ENCODE peak calls at places on chromosome 14, in five cellular contexts. J is fibroblast of the aortic adventitia, X is OCI-LY7, E is D721Med, A is IMR-90. O is an unnamed sample.

GRCh38 chr14:85817430-85817829 is 287.5 kb downstream of the FLRT2 start:
- DNase-seq in J (no peak), X (no peak), E (no peak), A (no peak), O (no peak)

GRCh38 chr14:52110441-52111086 is 41.7 kb upstream of the NID2 start:
- DNase-seq in J (peak; percentile 84), X (no peak), E (no peak), A (peak; percentile 88), O (no peak)

GRCh38 chr14:105903971-105904370 is 377.6 kb downstream of the TMEM121 start:
- DNase-seq in J (no peak), X (no peak), E (no peak), A (no peak), O (no peak)

GRCh38 chr14:31510222-31510621 is 22.4 kb upstream of the GPR33 start:
- DNase-seq in J (peak; percentile 37), X (peak; percentile 39), E (no peak), A (peak; percentile 10), O (no peak)

GRCh38 chr14:93006484-93007128 is 83.7 kb downstream of the CHGA start:
- DNase-seq in J (peak; percentile 25), X (peak; percentile 62), E (no peak), A (no peak), O (no peak)

GRCh38 chr14:72888636-72889201 is 5.2 kb downstream of the DPF3 start:
- DNase-seq in J (peak; percentile 39), X (no peak), E (no peak), A (peak; percentile 48), O (no peak)

GRCh38 chr14:51715250-51715649 is 63.5 kb downstream of the FRMD6 start:
- DNase-seq in J (no peak), X (no peak), E (no peak), A (no peak), O (no peak)

GRCh38 chr14:105902131-105902898 is 375.9 kb downstream of the TMEM121 start:
- DNase-seq in J (no peak), X (no peak), E (no peak), A (no peak), O (no peak)

GRCh38 chr14:105689722-105690121 is 163.3 kb downstream of the TMEM121 start:
- DNase-seq in J (no peak), X (no peak), E (no peak), A (no peak), O (no peak)

GRCh38 chr14:31027847-31028246 is 1.7 kb upstream of the STRN3 start:
- DNase-seq in J (no peak), X (no peak), E (no peak), A (no peak), O (no peak)

GRCh38 chr14:103607039-103607668 is 21.9 kb upstream of the KLC1 start:
- DNase-seq in J (peak; percentile 85), X (peak; percentile 65), E (no peak), A (peak; percentile 92), O (peak; percentile 57)

GRCh38 chr14:76742961-76743360 is 18.3 kb upstream of the VASH1 start:
- DNase-seq in J (no peak), X (no peak), E (no peak), A (no peak), O (peak; percentile 62)

GRCh38 chr14:66709292-66709691 is 201.3 kb downstream of the GPHN start:
- DNase-seq in J (peak; percentile 68), X (no peak), E (no peak), A (peak; percentile 19), O (no peak)

GRCh38 chr14:52068741-52069616 is at the start of gene NID2:
- DNase-seq in J (peak; percentile 97), X (no peak), E (peak; percentile 27), A (peak; percentile 95), O (no peak)

GRCh38 chr14:56474419-56475022 is 105.1 kb upstream of the TMEM260 start:
- DNase-seq in J (peak; percentile 66), X (peak; percentile 49), E (no peak), A (peak; percentile 41), O (no peak)

GRCh38 chr14:82251434-82251833 is 717.8 kb upstream of the SEL1L start:
- DNase-seq in J (no peak), X (no peak), E (no peak), A (no peak), O (no peak)

GRCh38 chr14:69880051-69880487 is 853 bp downstream of the SMOC1 start:
- DNase-seq in J (no peak), X (no peak), E (no peak), A (peak; percentile 29), O (no peak)

GRCh38 chr14:61710853-61711817 is 15.8 kb downstream of the HIF1A start:
- DNase-seq in J (no peak), X (peak; percentile 46), E (no peak), A (no peak), O (no peak)

GRCh38 chr14:90733139-90733808 is 83.0 kb downstream of the TTC7B start:
- DNase-seq in J (no peak), X (no peak), E (no peak), A (no peak), O (no peak)

GRCh38 chr14:61502459-61503093 is 181.2 kb downstream of the PRKCH start:
- DNase-seq in J (no peak), X (peak; percentile 41), E (no peak), A (no peak), O (no peak)

GRCh38 chr14:50531595-50532501 is 521 bp downstream of the MAP4K5 start:
- DNase-seq in J (peak; percentile 31), X (peak; percentile 68), E (no peak), A (peak; percentile 29), O (peak; percentile 47)

GRCh38 chr14:58395565-58395814 is 240 bp upstream of the TOMM20L start:
- DNase-seq in J (no peak), X (no peak), E (no peak), A (no peak), O (no peak)

GRCh38 chr14:64983439-64984310 is 3.0 kb upstream of the FNTB start:
- DNase-seq in J (peak; percentile 80), X (peak; percentile 70), E (no peak), A (peak; percentile 74), O (no peak)

GRCh38 chr14:81206115-81206514 is 14.6 kb downstream of the GTF2A1 start:
- DNase-seq in J (no peak), X (no peak), E (no peak), A (peak; percentile 54), O (no peak)

GRCh38 chr14:64700894-64701293 is 3.3 kb upstream of the PLEKHG3 start:
- DNase-seq in J (no peak), X (no peak), E (no peak), A (no peak), O (no peak)

GRCh38 chr14:76294876-76295275 is 81.1 kb upstream of the ESRRB start:
- DNase-seq in J (no peak), X (no peak), E (no peak), A (no peak), O (no peak)

GRCh38 chr14:61380984-61381383 is 59.6 kb downstream of the PRKCH start:
- DNase-seq in J (no peak), X (no peak), E (no peak), A (no peak), O (no peak)

GRCh38 chr14:63632932-63633514 is 8.6 kb downstream of the WDR89 start:
- DNase-seq in J (peak; percentile 41), X (peak; percentile 66), E (no peak), A (peak; percentile 44), O (no peak)

GRCh38 chr14:25053585-25053984 is 3.6 kb upstream of the STXBP6 start:
- DNase-seq in J (no peak), X (no peak), E (no peak), A (no peak), O (no peak)

GRCh38 chr14:75306917-75307699 is 28.5 kb downstream of the FOS start:
- DNase-seq in J (no peak), X (peak; percentile 87), E (no peak), A (peak; percentile 19), O (no peak)

GRCh38 chr14:64717870-64718269 is 13.6 kb downstream of the PLEKHG3 start:
- DNase-seq in J (no peak), X (no peak), E (no peak), A (peak; percentile 20), O (no peak)

GRCh38 chr14:23354990-23355389 is 2.3 kb upstream of the SLC22A17 start:
- DNase-seq in J (no peak), X (no peak), E (no peak), A (no peak), O (no peak)

GRCh38 chr14:23353433-23353780 is 720 bp upstream of the SLC22A17 start:
- DNase-seq in J (no peak), X (no peak), E (no peak), A (no peak), O (no peak)

GRCh38 chr14:23356036-23356435 is 3.3 kb upstream of the SLC22A17 start:
- DNase-seq in J (no peak), X (no peak), E (no peak), A (no peak), O (no peak)

GRCh38 chr14:23351681-23352505 is 794 bp downstream of the SLC22A17 start:
- DNase-seq in J (no peak), X (no peak), E (peak; percentile 55), A (no peak), O (no peak)

GRCh38 chr14:23352506-23353432 is at the start of gene SLC22A17:
- DNase-seq in J (peak; percentile 82), X (no peak), E (peak; percentile 89), A (peak; percentile 92), O (no peak)
- TF ChIP-seq CTCF in J (peak; percentile 31), X (no peak), E (no peak), A (peak; percentile 35), O (no peak)

GRCh38 chr14:101508196-101508947 is 52.9 kb upstream of the DIO3 start:
- DNase-seq in J (no peak), X (no peak), E (no peak), A (no peak), O (peak; percentile 30)
- TF ChIP-seq CTCF in J (no peak), X (no peak), E (no peak), A (no peak), O (no peak)

DNA sequence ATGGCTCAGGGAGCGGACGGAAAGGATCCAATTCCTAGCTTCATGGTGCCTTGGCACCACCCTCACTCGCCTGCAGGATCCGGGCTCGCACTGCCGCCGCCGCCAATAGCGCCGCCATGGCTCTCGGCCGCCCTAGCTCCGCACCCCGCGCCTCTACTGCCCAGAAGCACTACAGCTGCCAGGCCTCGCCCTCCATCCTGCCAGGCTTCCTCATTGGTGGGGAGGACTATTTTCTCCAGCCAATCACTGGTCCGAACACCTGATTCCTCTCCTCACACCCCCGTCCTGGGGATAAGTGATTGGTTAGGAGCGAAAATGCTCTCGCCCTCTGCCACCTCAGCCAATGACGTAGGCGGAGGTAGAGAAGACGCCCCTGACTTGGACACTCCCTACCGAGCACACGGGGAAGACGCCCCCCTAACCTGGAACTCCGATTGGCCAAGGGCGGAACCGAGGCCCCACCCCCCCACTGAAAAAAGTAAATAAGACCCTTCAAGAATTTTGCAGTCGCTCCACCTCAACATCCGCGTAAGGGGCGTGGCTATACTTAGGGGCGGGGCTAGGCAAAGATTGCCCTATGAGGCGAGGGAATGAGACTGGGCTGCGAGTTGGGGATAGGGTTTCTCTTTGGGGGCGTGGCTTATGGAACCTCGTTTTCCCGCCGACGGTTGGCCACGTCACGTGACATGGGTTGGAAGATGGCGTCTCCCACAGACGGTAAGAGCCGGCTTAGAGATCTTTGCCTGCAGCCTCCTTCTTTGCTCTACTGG is at the start of the genes ALDH6A1 and LIN52:
- DNase-seq in J (peak; percentile 100), X (peak; percentile 100), E (peak; percentile 97), A (peak; percentile 100), O (peak; percentile 99)
- TF ChIP-seq CTCF in J (no peak), X (peak; percentile 51), E (no peak), A (no peak), O (peak; percentile 6)

GRCh38 chr14:94641632-94641955 is 29.4 kb downstream of the SERPINA3 start:
- DNase-seq in J (no peak), X (no peak), E (no peak), A (no peak), O (no peak)
- TF ChIP-seq CTCF in J (no peak), X (no peak), E (no peak), A (no peak), O (no peak)

O was measured in CD14-positive monocyte.